ENCODE peak calls at places on chromosomes 7 and 10, in seven cellular contexts. C is neural crest cell, U is pancreas, E is endothelial cell, N is fibroblast of the aortic adventitia, L is BE2C, O is SK-N-SH. Q is an unnamed sample.

GRCh38 chr7:22782616-22783232 is 39.9 kb downstream of the TOMM7 start:
- DNase-seq in U (peak; percentile 61), L (peak; percentile 81), O (peak; percentile 76), C (peak; percentile 57), E (peak; percentile 73), N (peak; percentile 47), Q (peak; percentile 42)

GRCh38 chr10:34753014-34753757 is 61.9 kb downstream of the PARD3 start:
- DNase-seq in E (no peak), U (no peak), L (no peak), O (no peak), C (no peak), N (no peak), Q (no peak)

GRCh38 chr10:112184379-112184778 is 814 bp upstream of the GPAM start:
- DNase-seq in L (no peak), C (no peak), E (no peak), N (no peak), O (no peak), U (no peak), Q (no peak)

GRCh38 chr7:95264225-95264927 is 60.0 kb downstream of the PON1 start:
- DNase-seq in U (no peak), E (no peak), L (no peak), O (no peak), N (peak; percentile 1), C (no peak), Q (peak; percentile 7)

GRCh38 chr10:52771534-52772455 is 789 bp downstream of the MBL2 start:
- DNase-seq in N (no peak), L (no peak), C (no peak), O (no peak), U (no peak), E (no peak), Q (no peak)

GRCh38 chr7:23396222-23396621 is 74.1 kb downstream of the IGF2BP3 start:
- DNase-seq in C (no peak), E (no peak), N (peak; percentile 91), L (no peak), O (no peak), U (no peak), Q (peak; percentile 77)

GRCh38 chr7:7820939-7821338 is 102.5 kb upstream of the RPA3 start:
- DNase-seq in E (no peak), U (no peak), O (no peak), L (no peak), C (no peak), N (no peak), Q (no peak)

GRCh38 chr10:11684717-11685645 is 57.2 kb upstream of the ECHDC3 start:
- DNase-seq in L (no peak), N (peak; percentile 92), E (no peak), C (no peak), O (no peak), U (peak; percentile 31), Q (peak; percentile 16)

GRCh38 chr7:96173777-96174176 is 148.1 kb downstream of the SLC25A13 start:
- DNase-seq in L (no peak), O (no peak), N (no peak), C (no peak), U (no peak), E (no peak), Q (no peak)

GRCh38 chr7:128406986-128407589 is 2.7 kb downstream of the IMPDH1 start:
- DNase-seq in U (no peak), O (peak; percentile 39), C (no peak), L (no peak), E (no peak), N (no peak), Q (no peak)

GRCh38 chr7:3029138-3029537 is 14.5 kb downstream of the CARD11 start:
- DNase-seq in O (no peak), U (no peak), N (no peak), L (no peak), C (no peak), E (no peak), Q (no peak)

GRCh38 chr7:76381814-76382213 is 23.0 kb upstream of the YWHAG start:
- DNase-seq in E (no peak), O (no peak), L (no peak), N (no peak), U (no peak), C (no peak), Q (no peak)

GRCh38 chr7:81774496-81774895 is 4.6 kb upstream of the HGF start:
- DNase-seq in C (no peak), E (no peak), U (no peak), O (no peak), N (no peak), L (no peak), Q (no peak)

GRCh38 chr10:129848571-129849451 is 115.3 kb downstream of the EBF3 start:
- DNase-seq in L (no peak), U (no peak), C (no peak), N (peak; percentile 11), E (no peak), O (no peak), Q (no peak)

GRCh38 chr7:96654630-96655188 is 54.9 kb downstream of the SEM1 start:
- DNase-seq in E (no peak), U (no peak), N (no peak), L (no peak), C (no peak), O (no peak), Q (no peak)

GRCh38 chr10:31799181-31799580 is 129.4 kb downstream of the ARHGAP12 start:
- DNase-seq in E (no peak), L (no peak), N (no peak), C (no peak), O (no peak), U (no peak), Q (no peak)

GRCh38 chr10:96984512-96985225 is 152.6 kb downstream of the LCOR start:
- DNase-seq in E (no peak), C (no peak), L (no peak), O (no peak), N (no peak), U (no peak), Q (no peak)

GRCh38 chr10:91345716-91346115 is 64.4 kb upstream of the HECTD2 start:
- DNase-seq in U (no peak), C (no peak), O (no peak), L (no peak), E (no peak), N (peak; percentile 28), Q (no peak)

GRCh38 chr10:92876509-92877036 is 28.3 kb downstream of the EXOC6 start:
- DNase-seq in O (no peak), E (no peak), N (no peak), C (no peak), U (no peak), L (no peak), Q (no peak)

GRCh38 chr10:98045785-98046389 is 15.5 kb upstream of the CRTAC1 start:
- DNase-seq in L (peak; percentile 64), U (peak; percentile 58), O (peak; percentile 72), N (peak; percentile 58), C (peak; percentile 56), E (peak; percentile 61), Q (peak; percentile 33)

GRCh38 chr7:85529831-85530230 is 343.0 kb upstream of the SEMA3D start:
- DNase-seq in L (no peak), O (no peak), E (no peak), U (no peak), C (no peak), N (peak; percentile 79), Q (peak; percentile 5)

GRCh38 chr7:102264367-102264891 is 22.2 kb upstream of the SH2B2 start:
- DNase-seq in E (no peak), C (no peak), N (no peak), O (no peak), U (peak; percentile 2), L (no peak), Q (no peak)

GRCh38 chr10:102451105-102451969 is at the start of gene C10orf95:
- DNase-seq in C (no peak), L (no peak), N (no peak), U (peak; percentile 55), O (no peak), E (no peak), Q (no peak)

DNA sequence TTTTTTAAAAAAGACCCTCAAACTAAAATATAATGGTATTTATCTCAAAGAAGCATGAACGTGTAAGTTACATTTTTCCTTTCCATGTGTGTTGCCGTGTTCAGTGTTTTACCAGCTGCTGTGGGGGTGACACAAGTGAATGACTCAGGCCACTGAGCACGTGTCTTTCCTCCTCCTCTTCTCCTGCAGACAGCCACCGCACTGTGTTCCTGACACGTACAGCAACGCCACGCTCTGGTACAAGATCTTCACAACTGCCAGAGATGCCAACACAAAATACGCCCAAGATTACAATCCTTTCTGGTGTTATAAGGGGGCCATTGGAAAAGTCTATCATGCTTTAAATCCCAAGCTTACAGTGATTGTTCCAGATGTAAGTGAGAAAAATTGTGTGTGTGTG is 29.7 kb downstream of the TMEM248 start:
- DNase-seq in C (no peak), N (no peak), L (no peak), U (no peak), O (no peak), E (no peak), Q (no peak)
- TF ChIP-seq CTCF in C (no peak), N (no peak), L (no peak), U (no peak), O (no peak), E (no peak), Q (no peak)

GRCh38 chr10:80146918-80147317 is 14.4 kb downstream of the PLAC9 start:
- DNase-seq in C (no peak), N (no peak), E (no peak), U (no peak), O (no peak), L (no peak), Q (no peak)

GRCh38 chr10:80141696-80142460 is 9.3 kb downstream of the PLAC9 start:
- DNase-seq in E (no peak), U (no peak), L (no peak), N (no peak), O (no peak), C (no peak), Q (no peak)

GRCh38 chr10:80149123-80149522 is 16.6 kb downstream of the PLAC9 start:
- DNase-seq in L (no peak), N (no peak), U (no peak), C (no peak), O (no peak), E (no peak), Q (no peak)

GRCh38 chr10:80148166-80148805 is 15.8 kb downstream of the PLAC9 start:
- DNase-seq in O (no peak), E (no peak), C (no peak), U (no peak), N (no peak), L (no peak), Q (no peak)

GRCh38 chr10:80144302-80145131 is 12.0 kb downstream of the PLAC9 start:
- DNase-seq in C (no peak), E (no peak), N (no peak), L (no peak), O (peak; percentile 46), U (peak; percentile 52), Q (no peak)
- TF ChIP-seq CTCF in C (no peak), E (no peak), N (no peak), L (no peak), O (no peak), U (no peak), Q (no peak)

DNA sequence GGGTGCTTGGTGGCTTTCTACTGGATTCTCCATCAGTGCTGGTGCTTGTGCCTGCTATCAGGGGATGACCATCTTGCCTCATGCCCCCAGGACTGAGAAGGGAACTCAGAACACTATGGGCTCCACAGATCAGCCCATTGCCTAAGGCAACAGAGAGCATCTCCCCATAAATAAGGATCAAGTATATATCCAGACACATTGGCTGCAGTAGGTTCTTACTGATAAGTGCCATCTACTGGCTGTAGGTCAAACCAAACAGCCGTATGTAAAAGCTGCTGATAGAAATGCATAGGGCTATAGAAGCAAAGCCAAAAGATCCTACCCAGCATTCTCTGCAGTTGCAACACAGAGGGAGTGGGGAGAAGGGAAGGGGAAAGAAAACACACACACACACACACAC is 153.7 kb downstream of the CDK14 start:
- DNase-seq in U (no peak), E (no peak), C (no peak), O (peak; percentile 52), L (no peak), N (peak; percentile 33), Q (peak; percentile 30)
- TF ChIP-seq CTCF in U (no peak), E (no peak), C (no peak), O (peak; percentile 26), L (no peak), N (peak; percentile 7), Q (peak; percentile 32)

GRCh38 chr7:148541891-148542504 is 48.6 kb upstream of the C7orf33 start:
- DNase-seq in N (no peak), O (no peak), E (no peak), C (no peak), L (no peak), U (no peak), Q (no peak)
- TF ChIP-seq CTCF in N (no peak), O (no peak), E (no peak), C (no peak), L (no peak), U (no peak), Q (no peak)